ENCODE peak calls at places on chromosomes 4 and X, in four cellular contexts. J is HCT116, W is GM23338, X is PC-3. M is an unnamed sample.

GRCh38 chrX:83022020-83022419 is 486.1 kb upstream of the POU3F4 start:
- DNase-seq in J (no peak), W (no peak), X (peak), M (no peak)

GRCh38 chr4:80685219-80685618 is 345.3 kb upstream of the BMP3 start:
- DNase-seq in J (no peak), X (no peak), W (no peak), M (peak)

GRCh38 chrX:111511477-111511876 is at the start of gene SERTM2:
- DNase-seq in X (no peak), W (peak), J (no peak), M (no peak)

GRCh38 chr4:8607603-8608481 is 15.3 kb downstream of the CPZ start:
- DNase-seq in X (peak), J (no peak), W (peak), M (peak)

GRCh38 chrX:57652705-57653104 is 27.4 kb downstream of the NLRP2B start:
- DNase-seq in X (no peak), W (no peak), J (no peak), M (no peak)

GRCh38 chr4:183097251-183098079 is 1.6 kb upstream of the WWC2 start:
- DNase-seq in J (no peak), X (no peak), W (peak), M (no peak)

GRCh38 chr4:95949136-95949765 is 109.4 kb downstream of the PDHA2 start:
- DNase-seq in W (peak), X (no peak), J (no peak), M (no peak)

GRCh38 chrX:104318330-104319009 is 63.7 kb upstream of the ESX1 start:
- DNase-seq in J (peak), W (peak), X (peak), M (no peak)

GRCh38 chr4:155906554-155907247 is 3.2 kb downstream of the TDO2 start:
- DNase-seq in W (no peak), X (peak), J (no peak), M (no peak)

GRCh38 chr4:163447481-163447880 is 26.1 kb downstream of the TKTL2 start:
- DNase-seq in J (no peak), W (no peak), X (no peak), M (no peak)

GRCh38 chr4:6288871-6289270 is 19.2 kb downstream of the WFS1 start:
- DNase-seq in J (no peak), X (no peak), W (no peak), M (no peak)

GRCh38 chr4:138263438-138263837 is 21.3 kb upstream of the SLC7A11 start:
- DNase-seq in X (no peak), W (no peak), J (no peak), M (no peak)

GRCh38 chr4:151218343-151218742 is 58.6 kb upstream of the PRSS48 start:
- DNase-seq in X (no peak), J (no peak), W (no peak), M (no peak)

GRCh38 chr4:153255233-153255632 is 51.0 kb downstream of the TRIM2 start:
- DNase-seq in X (no peak), W (peak), J (no peak), M (no peak)

GRCh38 chr4:155071962-155072361 is 136.5 kb upstream of the NPY2R start:
- DNase-seq in W (no peak), J (no peak), X (no peak), M (no peak)

GRCh38 chr4:2248044-2248780 is 6.3 kb upstream of the HAUS3 start:
- DNase-seq in J (no peak), X (no peak), W (no peak), M (no peak)

GRCh38 chrX:39736219-39737211 is 361.2 kb downstream of the BCOR start:
- DNase-seq in J (no peak), X (peak), W (no peak), M (no peak)

GRCh38 chr4:88756149-88756548 is 58.5 kb upstream of the NAP1L5 start:
- DNase-seq in W (no peak), X (no peak), J (no peak), M (no peak)

GRCh38 chr4:128861856-128862518 is 52.5 kb downstream of the JADE1 start:
- DNase-seq in J (no peak), W (no peak), X (no peak), M (no peak)

GRCh38 chr4:7240341-7240740 is 48.0 kb downstream of the SORCS2 start:
- DNase-seq in J (no peak), W (no peak), X (no peak), M (no peak)

GRCh38 chr4:183173580-183174526 is 74.8 kb downstream of the WWC2 start:
- DNase-seq in J (no peak), W (peak), X (no peak), M (no peak)

GRCh38 chr4:112765317-112765989 is 128.5 kb downstream of the LARP7 start:
- DNase-seq in X (peak), J (peak), W (peak), M (peak)

GRCh38 chrX:155611302-155611701 is 1.4 kb downstream of the TMLHE start:
- DNase-seq in W (no peak), J (no peak), X (no peak), M (no peak)
- TF ChIP-seq EZH2phosphoT487 in W (no peak), J (no peak), X (no peak), M (no peak)

GRCh38 chr4:36172650-36173049 is 71.7 kb downstream of the ARAP2 start:
- DNase-seq in W (no peak), J (no peak), X (no peak), M (no peak)

GRCh38 chr4:36165256-36166005 is 78.9 kb downstream of the ARAP2 start:
- DNase-seq in W (no peak), X (no peak), J (no peak), M (no peak)

GRCh38 chr4:36163198-36163597 is 81.1 kb downstream of the ARAP2 start:
- DNase-seq in W (no peak), X (no peak), J (no peak), M (no peak)

GRCh38 chr4:36173923-36174322 is 70.4 kb downstream of the ARAP2 start:
- DNase-seq in W (no peak), J (no peak), X (no peak), M (no peak)

GRCh38 chr4:36168127-36168898 is 76.0 kb downstream of the ARAP2 start:
- DNase-seq in J (no peak), X (peak), W (no peak), M (no peak)
- TF ChIP-seq EZH2phosphoT487 in J (no peak), X (no peak), W (no peak), M (no peak)

GRCh38 chr4:51942108-51942832 is 77.9 kb downstream of the LRRC66 start:
- DNase-seq in X (peak), W (no peak), J (no peak), M (no peak)
- TF ChIP-seq EZH2phosphoT487 in X (no peak), W (no peak), J (no peak), M (no peak)

DNA sequence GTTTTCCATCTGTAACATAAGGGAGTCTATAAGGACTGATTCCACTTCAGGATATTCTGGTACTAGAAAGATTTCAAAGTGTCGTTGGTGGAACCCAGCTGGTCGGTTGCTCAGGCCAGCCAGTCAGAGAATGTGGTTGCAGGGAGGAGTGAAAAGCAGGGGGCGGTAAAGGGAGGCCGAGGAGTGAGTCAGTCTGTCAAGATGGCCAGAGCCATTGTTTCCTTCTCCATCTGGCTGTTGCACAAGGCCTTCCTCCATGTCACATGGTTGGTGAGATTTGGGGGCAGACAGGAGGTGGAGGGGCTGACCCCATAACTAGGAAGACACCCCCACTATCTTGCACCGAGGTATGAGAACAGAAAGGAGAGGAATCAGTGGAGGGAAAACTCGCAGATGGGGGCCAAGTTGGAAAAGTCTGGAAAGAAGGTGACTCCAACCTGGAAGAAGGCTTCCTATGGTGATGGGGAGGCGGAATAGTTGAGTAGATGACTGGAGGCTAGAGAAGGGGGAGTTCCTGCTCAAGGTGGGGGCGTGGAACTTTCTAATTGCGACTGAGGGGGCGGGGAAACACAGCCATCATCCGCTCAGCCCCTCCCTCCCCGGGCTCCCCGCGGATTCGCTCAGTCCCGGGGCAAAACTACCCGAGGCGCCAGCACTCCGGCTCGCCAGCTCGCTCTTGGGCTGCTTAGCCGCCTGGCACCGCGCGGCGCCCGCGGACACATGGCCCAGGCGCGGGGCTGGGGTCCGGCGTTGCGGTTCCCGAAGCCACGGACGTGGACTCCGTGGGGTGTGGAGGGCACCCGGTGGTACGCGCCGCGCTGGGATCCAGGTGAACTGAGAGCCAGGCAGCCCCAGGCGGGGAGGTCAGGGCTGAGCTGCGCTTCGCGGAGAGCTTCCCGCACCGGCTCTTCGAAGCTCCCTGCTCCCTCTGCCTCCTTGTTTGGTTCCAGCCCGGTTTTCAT is 38.5 kb downstream of the STARD8 start:
- DNase-seq in X (no peak), W (peak), J (no peak), M (no peak)
- TF ChIP-seq EZH2phosphoT487 in X (no peak), W (no peak), J (no peak), M (no peak)

GRCh38 chrX:143017272-143017671 is 8.5 kb upstream of the SPANXN4 start:
- DNase-seq in W (no peak), X (no peak), J (no peak), M (no peak)
- TF ChIP-seq EZH2phosphoT487 in W (no peak), X (no peak), J (no peak), M (no peak)

DNA sequence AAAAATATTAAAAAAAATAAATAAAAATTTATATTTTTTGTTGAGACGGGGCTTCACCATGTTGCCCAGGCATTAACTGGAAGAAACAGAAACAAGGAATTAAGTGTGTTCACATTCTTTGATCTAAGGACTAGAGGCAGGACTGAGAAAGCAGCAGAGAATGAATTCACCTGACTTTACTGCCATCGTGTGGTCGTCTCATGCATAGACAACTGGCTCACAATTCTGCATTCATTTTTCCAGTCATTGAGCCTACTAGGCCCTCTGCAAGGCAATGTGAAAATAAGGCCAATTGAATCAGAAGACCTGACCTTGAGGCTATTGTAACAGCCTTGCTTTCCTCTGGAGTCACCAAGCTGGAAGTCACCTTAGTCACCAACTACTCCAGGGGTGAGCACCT is 37.4 kb downstream of the LHFPL1 start:
- DNase-seq in X (peak), W (peak), J (peak), M (peak)
- TF ChIP-seq EZH2phosphoT487 in X (no peak), W (no peak), J (no peak), M (no peak)

GRCh38 chrX:14476169-14476568 is 53.2 kb upstream of the GLRA2 start:
- DNase-seq in W (no peak), X (no peak), J (no peak), M (no peak)
- TF ChIP-seq EZH2phosphoT487 in W (no peak), X (no peak), J (no peak), M (no peak)

GRCh38 chr4:35125995-35126712 is 1118.2 kb downstream of the ARAP2 start:
- DNase-seq in J (no peak), X (no peak), W (no peak), M (no peak)
- TF ChIP-seq EZH2phosphoT487 in J (no peak), X (no peak), W (no peak), M (no peak)

DNA sequence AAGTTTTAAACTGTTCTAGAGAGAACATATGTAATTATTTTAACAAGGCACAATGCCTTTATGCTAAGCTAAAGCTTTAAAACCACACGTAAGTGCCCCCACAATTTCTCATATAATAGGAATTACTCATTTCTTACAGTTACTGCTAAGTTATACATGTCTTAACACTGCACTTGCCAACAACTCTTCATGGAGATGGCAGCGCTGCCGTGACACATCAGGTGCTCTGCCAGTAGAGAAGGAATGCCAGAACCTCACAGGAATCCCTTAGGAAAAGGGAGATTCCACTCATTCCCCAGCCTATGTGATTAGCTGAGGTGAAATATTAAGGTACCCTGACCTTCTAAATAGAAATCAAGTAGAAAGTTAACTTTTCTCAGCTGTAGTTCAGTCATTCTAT is 24.0 kb downstream of the ACSL1 start:
- DNase-seq in X (peak), W (no peak), J (no peak), M (no peak)
- TF ChIP-seq EZH2phosphoT487 in X (no peak), W (no peak), J (no peak), M (no peak)

M was measured in OCI-LY7.